ENCODE peak calls at places on chromosomes 4 and X, in five cellular contexts. A, F, V, N and S are unnamed samples.

GRCh38 chrX:101359966-101360365 is 11.4 kb upstream of the TIMM8A start:
- DNase-seq in A (no peak), F (peak), V (peak), N (no peak), S (no peak)

GRCh38 chr4:183905081-183905592 is at the start of gene STOX2:
- DNase-seq in A (peak), F (peak), V (peak), N (peak), S (peak)

GRCh38 chr4:146235654-146236570 is 21.6 kb downstream of the REELD1 start:
- DNase-seq in A (no peak), F (peak), V (no peak), N (no peak), S (no peak)

GRCh38 chr4:176660561-176660960 is 132.2 kb downstream of the VEGFC start:
- DNase-seq in A (no peak), F (peak), V (no peak), N (no peak), S (no peak)

GRCh38 chr4:164716901-164717300 is 37.0 kb upstream of the SMIM31 start:
- DNase-seq in A (no peak), F (no peak), V (peak), N (peak), S (no peak)

GRCh38 chr4:10104211-10104990 is 12.2 kb downstream of the WDR1 start:
- DNase-seq in A (no peak), F (no peak), V (no peak), N (no peak), S (no peak)

GRCh38 chr4:165828928-165829327 is 44.1 kb upstream of the TLL1 start:
- DNase-seq in A (no peak), F (peak), V (peak), N (no peak), S (no peak)

GRCh38 chr4:5399790-5400421 is 308.5 kb downstream of the EVC2 start:
- DNase-seq in A (peak), F (peak), V (peak), N (peak), S (no peak)

GRCh38 chrX:137575596-137576255 is 9.8 kb downstream of the ZIC3 start:
- DNase-seq in A (no peak), F (no peak), V (no peak), N (no peak), S (no peak)

GRCh38 chr4:147723316-147723715 is 8.6 kb upstream of the ARHGAP10 start:
- DNase-seq in A (no peak), F (peak), V (no peak), N (peak), S (no peak)

GRCh38 chrX:14504960-14505538 is 24.3 kb upstream of the GLRA2 start:
- DNase-seq in A (no peak), F (no peak), V (peak), N (no peak), S (no peak)